ENCODE peak calls at places on chromosome 6, in nine cellular contexts. O, L, E, A, P, T, M, B and F are unnamed samples.

GRCh38 chr6:905541-905940 is 212.6 kb upstream of the EXOC2 start:
- DNase-seq in O (no peak), L (no peak), E (no peak), A (no peak), P (no peak), T (no peak), M (no peak), B (no peak), F (no peak)

GRCh38 chr6:160253714-160254113 is 4.9 kb downstream of the SLC22A2 start:
- DNase-seq in O (no peak), L (no peak), E (no peak), A (no peak), P (no peak), T (no peak), M (no peak), B (no peak), F (no peak)

GRCh38 chr6:6742535-6742934 is 154.0 kb downstream of the LY86 start:
- DNase-seq in O (no peak), L (no peak), E (no peak), A (no peak), P (no peak), T (no peak), M (no peak), B (no peak), F (no peak)

GRCh38 chr6:100257661-100258395 is 206.9 kb downstream of the SIM1 start:
- DNase-seq in O (no peak), L (no peak), E (no peak), A (no peak), P (no peak), T (no peak), M (no peak), B (no peak), F (no peak)

GRCh38 chr6:99810942-99811633 is 182.9 kb downstream of the MCHR2 start:
- DNase-seq in O (no peak), L (no peak), E (peak; percentile 9), A (no peak), P (no peak), T (no peak), M (no peak), B (no peak), F (no peak)

GRCh38 chr6:155985660-155986138 is 530.1 kb upstream of the NOX3 start:
- DNase-seq in O (no peak), L (no peak), E (no peak), A (no peak), P (peak; percentile 35), T (no peak), M (no peak), B (no peak), F (no peak)

GRCh38 chr6:35042451-35042850 is 98.7 kb downstream of the TCP11 start:
- DNase-seq in O (no peak), L (no peak), E (no peak), A (no peak), P (no peak), T (no peak), M (no peak), B (no peak), F (no peak)

GRCh38 chr6:122014961-122015360 is 384.5 kb upstream of the HSF2 start:
- DNase-seq in O (no peak), L (no peak), E (no peak), A (no peak), P (no peak), T (no peak), M (no peak), B (no peak), F (no peak)

GRCh38 chr6:143545976-143546547 is 34.5 kb upstream of the FUCA2 start:
- DNase-seq in O (no peak), L (no peak), E (no peak), A (no peak), P (no peak), T (no peak), M (no peak), B (no peak), F (no peak)

GRCh38 chr6:715709-716450 is 22.9 kb upstream of the EXOC2 start:
- DNase-seq in O (no peak), L (no peak), E (no peak), A (no peak), P (no peak), T (no peak), M (no peak), B (no peak), F (no peak)

GRCh38 chr6:134247854-134248580 is 69.9 kb downstream of the SGK1 start:
- DNase-seq in O (no peak), L (no peak), E (no peak), A (no peak), P (no peak), T (no peak), M (no peak), B (no peak), F (no peak)

GRCh38 chr6:157558049-157558448 is 177.1 kb downstream of the ZDHHC14 start:
- DNase-seq in O (no peak), L (no peak), E (no peak), A (no peak), P (no peak), T (no peak), M (no peak), B (no peak), F (no peak)

GRCh38 chr6:134529921-134530320 is 212.0 kb upstream of the SGK1 start:
- DNase-seq in O (no peak), L (no peak), E (no peak), A (no peak), P (no peak), T (no peak), M (no peak), B (no peak), F (no peak)

GRCh38 chr6:44849829-44850228 is 462.3 kb downstream of the CDC5L start:
- DNase-seq in O (no peak), L (no peak), E (no peak), A (no peak), P (no peak), T (no peak), M (no peak), B (no peak), F (no peak)

GRCh38 chr6:29777319-29777718 is 50.3 kb upstream of the HLA-G start:
- DNase-seq in O (no peak), L (no peak), E (no peak), A (no peak), P (no peak), T (no peak), M (no peak), B (no peak), F (no peak)

GRCh38 chr6:75563032-75563431 is 38.6 kb upstream of the SENP6 start:
- DNase-seq in O (no peak), L (no peak), E (peak; percentile 52), A (no peak), P (no peak), T (peak; percentile 13), M (no peak), B (no peak), F (no peak)

GRCh38 chr6:170290306-170291128 is at the start of gene DLL1:
- DNase-seq in O (no peak), L (no peak), E (no peak), A (no peak), P (peak; percentile 60), T (peak; percentile 55), M (no peak), B (no peak), F (no peak)

GRCh38 chr6:105352037-105352617 is 50.8 kb downstream of the PREP start:
- DNase-seq in O (no peak), L (no peak), E (no peak), A (no peak), P (no peak), T (no peak), M (no peak), B (no peak), F (no peak)

GRCh38 chr6:44064089-44064947 is 62.9 kb downstream of the MRPL14 start:
- DNase-seq in O (no peak), L (peak; percentile 56), E (no peak), A (no peak), P (peak; percentile 39), T (no peak), M (no peak), B (no peak), F (no peak)

GRCh38 chr6:105810105-105810921 is 275.8 kb upstream of the PRDM1 start:
- DNase-seq in O (no peak), L (peak; percentile 91), E (no peak), A (no peak), P (peak; percentile 27), T (peak; percentile 71), M (peak; percentile 14), B (peak; percentile 92), F (no peak)

GRCh38 chr6:41352907-41353306 is 17.5 kb downstream of the NCR2 start:
- DNase-seq in O (no peak), L (peak; percentile 11), E (no peak), A (no peak), P (no peak), T (no peak), M (no peak), B (no peak), F (no peak)

GRCh38 chr6:44269921-44270525 is at the start of gene TMEM151B:
- DNase-seq in O (no peak), L (no peak), E (no peak), A (no peak), P (no peak), T (no peak), M (no peak), B (no peak), F (no peak)

GRCh38 chr6:16751251-16751946 is 9.9 kb downstream of the ATXN1 start:
- DNase-seq in O (no peak), L (no peak), E (no peak), A (no peak), P (no peak), T (no peak), M (no peak), B (no peak), F (no peak)